ENCODE peak calls at places on chromosomes 3 and 15, in four cellular contexts. U is NCI-H345, P is body of pancreas, I is Right ventricle myocardium superior. Q is an unnamed sample.

GRCh38 chr3:180267202-180267843 is 230.6 kb upstream of the PEX5L start:
- DNase-seq in U (no peak), P (no peak), I (no peak), Q (no peak)

GRCh38 chr15:89783861-89784685 is 7.9 kb downstream of the MESP2 start:
- DNase-seq in U (no peak), P (no peak), I (no peak), Q (no peak)

GRCh38 chr3:37742574-37743212 is 119.0 kb upstream of the CTDSPL start:
- DNase-seq in U (no peak), P (no peak), I (no peak), Q (no peak)

GRCh38 chr3:114569186-114569585 is 275.4 kb downstream of the TIGIT start:
- DNase-seq in U (no peak), P (no peak), I (no peak), Q (no peak)

GRCh38 chr3:86168512-86168911 is 822.4 kb downstream of the VGLL3 start:
- DNase-seq in U (no peak), P (no peak), I (no peak), Q (no peak)

GRCh38 chr3:133401374-133402135 is 1.7 kb downstream of the BFSP2 start:
- DNase-seq in U (no peak), P (no peak), I (peak; percentile 60), Q (no peak)

GRCh38 chr15:46879067-46879770 is 838.1 kb upstream of the SEMA6D start:
- DNase-seq in U (no peak), P (no peak), I (no peak), Q (no peak)

GRCh38 chr15:40081691-40082194 is 26.9 kb downstream of the BMF start:
- DNase-seq in U (no peak), P (peak; percentile 87), I (peak; percentile 84), Q (no peak)

GRCh38 chr3:160707187-160707789 is 30.3 kb downstream of the ARL14 start:
- DNase-seq in U (peak; percentile 61), P (peak; percentile 52), I (no peak), Q (peak; percentile 61)

Q was measured in NCI-H2029 treated with DMSO at 0.1 percent for 48 hours.